ENCODE peak calls at places on chromosomes 12 and 14, in four cellular contexts. One of them, this sample, is unnamed.

GRCh38 chr14:59268011-59268410 is 79.5 kb downstream of the DAAM1 start:
- DNase-seq in nephron progenitor cell: no peak
- DNase-seq in NCI-H1694: no peak
- DNase-seq in nucleus accumbens: no peak
- DNase-seq in this sample: no peak

GRCh38 chr12:98908866-98909265 is 263.8 kb downstream of the APAF1 start:
- DNase-seq in nephron progenitor cell: no peak
- DNase-seq in nucleus accumbens: no peak
- DNase-seq in NCI-H1694: no peak
- DNase-seq in this sample: no peak

GRCh38 chr14:98974113-98974512 is 297.9 kb downstream of the BCL11B start:
- DNase-seq in nucleus accumbens: no peak
- DNase-seq in NCI-H1694: no peak
- DNase-seq in nephron progenitor cell: no peak
- DNase-seq in this sample: no peak

GRCh38 chr12:91215940-91216454 is 33.4 kb upstream of the DCN start:
- DNase-seq in nucleus accumbens: no peak
- DNase-seq in nephron progenitor cell: no peak
- DNase-seq in NCI-H1694: no peak
- DNase-seq in this sample: no peak

GRCh38 chr12:81386101-81386500 is 308.2 kb downstream of the ACSS3 start:
- DNase-seq in nucleus accumbens: no peak
- DNase-seq in nephron progenitor cell: no peak
- DNase-seq in NCI-H1694: no peak
- DNase-seq in this sample: no peak

GRCh38 chr12:51028126-51028810 is 2.1 kb upstream of the SLC11A2 start:
- DNase-seq in nucleus accumbens: peak
- DNase-seq in NCI-H1694: peak
- DNase-seq in nephron progenitor cell: no peak
- DNase-seq in this sample: no peak

GRCh38 chr14:25049127-25049558 is 804 bp downstream of the STXBP6 start:
- DNase-seq in nephron progenitor cell: peak
- DNase-seq in NCI-H1694: no peak
- DNase-seq in nucleus accumbens: no peak
- DNase-seq in this sample: no peak

GRCh38 chr12:46549527-46550265 is 177.1 kb upstream of the SLC38A2 start:
- DNase-seq in nucleus accumbens: no peak
- DNase-seq in NCI-H1694: no peak
- DNase-seq in nephron progenitor cell: no peak
- DNase-seq in this sample: no peak

GRCh38 chr12:78863482-78864427 is 819 bp upstream of the SYT1 start:
- DNase-seq in nucleus accumbens: peak
- DNase-seq in NCI-H1694: peak
- DNase-seq in nephron progenitor cell: peak
- DNase-seq in this sample: peak

GRCh38 chr12:56990648-56991318 is 15.6 kb downstream of the ZBTB39 start:
- DNase-seq in nucleus accumbens: no peak
- DNase-seq in NCI-H1694: no peak
- DNase-seq in nephron progenitor cell: no peak
- DNase-seq in this sample: no peak

GRCh38 chr14:99609245-99610117 is 5.5 kb upstream of the CCDC85C start:
- DNase-seq in nucleus accumbens: no peak
- DNase-seq in nephron progenitor cell: no peak
- DNase-seq in NCI-H1694: no peak
- DNase-seq in this sample: no peak

GRCh38 chr14:101980700-101981099 is 16.3 kb downstream of the DYNC1H1 start:
- DNase-seq in nucleus accumbens: peak
- DNase-seq in nephron progenitor cell: no peak
- DNase-seq in NCI-H1694: no peak
- DNase-seq in this sample: peak

GRCh38 chr14:59360923-59361794 is 104.0 kb downstream of the GPR135 start:
- DNase-seq in NCI-H1694: peak
- DNase-seq in nucleus accumbens: no peak
- DNase-seq in nephron progenitor cell: no peak
- DNase-seq in this sample: no peak

GRCh38 chr14:88565427-88565826 is 2.6 kb downstream of the ZC3H14 start:
- DNase-seq in nephron progenitor cell: no peak
- DNase-seq in NCI-H1694: no peak
- DNase-seq in nucleus accumbens: no peak
- DNase-seq in this sample: no peak

GRCh38 chr14:87813211-87813610 is 179.8 kb downstream of the GALC start:
- DNase-seq in nephron progenitor cell: no peak
- DNase-seq in NCI-H1694: no peak
- DNase-seq in nucleus accumbens: no peak
- DNase-seq in this sample: no peak

GRCh38 chr14:93249128-93249831 is 42.2 kb downstream of the UBR7 start:
- DNase-seq in nephron progenitor cell: no peak
- DNase-seq in NCI-H1694: no peak
- DNase-seq in nucleus accumbens: no peak
- DNase-seq in this sample: no peak

GRCh38 chr12:64814432-64814831 is 10.0 kb upstream of the TBC1D30 start:
- DNase-seq in nucleus accumbens: no peak
- DNase-seq in NCI-H1694: peak
- DNase-seq in nephron progenitor cell: no peak
- DNase-seq in this sample: no peak

GRCh38 chr14:99509871-99510555 is 28.8 kb downstream of the CCNK start:
- DNase-seq in nucleus accumbens: no peak
- DNase-seq in nephron progenitor cell: no peak
- DNase-seq in NCI-H1694: no peak
- DNase-seq in this sample: no peak

GRCh38 chr14:82394916-82395315 is 861.3 kb upstream of the SEL1L start:
- DNase-seq in NCI-H1694: no peak
- DNase-seq in nephron progenitor cell: no peak
- DNase-seq in nucleus accumbens: no peak
- DNase-seq in this sample: no peak

GRCh38 chr14:35229495-35230089 is 62.6 kb upstream of the PSMA6 start:
- DNase-seq in NCI-H1694: peak
- DNase-seq in nephron progenitor cell: no peak
- DNase-seq in nucleus accumbens: no peak
- DNase-seq in this sample: no peak

GRCh38 chr14:67853748-67854147 is 34.2 kb downstream of the RAD51B start:
- DNase-seq in nucleus accumbens: no peak
- DNase-seq in nephron progenitor cell: no peak
- DNase-seq in NCI-H1694: no peak
- DNase-seq in this sample: no peak

GRCh38 chr12:46209165-46209564 is 59.7 kb downstream of the SLC38A1 start:
- DNase-seq in nephron progenitor cell: no peak
- DNase-seq in nucleus accumbens: no peak
- DNase-seq in NCI-H1694: no peak
- DNase-seq in this sample: no peak

GRCh38 chr14:71659165-71659564 is 273.1 kb upstream of the RGS6 start:
- DNase-seq in nucleus accumbens: no peak
- DNase-seq in nephron progenitor cell: no peak
- DNase-seq in NCI-H1694: no peak
- DNase-seq in this sample: no peak

GRCh38 chr12:115960868-115961802 is 316.4 kb downstream of the MED13L start:
- DNase-seq in NCI-H1694: no peak
- DNase-seq in nephron progenitor cell: no peak
- DNase-seq in nucleus accumbens: no peak
- DNase-seq in this sample: no peak

GRCh38 chr14:96584199-96584906 is 82.2 kb downstream of the PAPOLA start:
- DNase-seq in nucleus accumbens: no peak
- DNase-seq in NCI-H1694: peak
- DNase-seq in nephron progenitor cell: peak
- DNase-seq in this sample: no peak

GRCh38 chr12:2776129-2776806 is 18.5 kb upstream of the FKBP4 start:
- DNase-seq in nephron progenitor cell: no peak
- DNase-seq in nucleus accumbens: no peak
- DNase-seq in NCI-H1694: no peak
- DNase-seq in this sample: no peak

GRCh38 chr14:94823556-94824341 is 53.8 kb upstream of the GSC start:
- DNase-seq in nucleus accumbens: peak
- DNase-seq in nephron progenitor cell: no peak
- DNase-seq in NCI-H1694: no peak
- DNase-seq in this sample: no peak

GRCh38 chr12:122788387-122788786 is 14.0 kb downstream of the CCDC62 start:
- DNase-seq in NCI-H1694: no peak
- DNase-seq in nucleus accumbens: no peak
- DNase-seq in nephron progenitor cell: no peak
- DNase-seq in this sample: no peak

GRCh38 chr12:54689984-54690383 is 41.8 kb upstream of the DCD start:
- DNase-seq in NCI-H1694: no peak
- DNase-seq in nephron progenitor cell: no peak
- DNase-seq in nucleus accumbens: no peak
- DNase-seq in this sample: no peak

GRCh38 chr14:93033983-93034670 is 81.6 kb downstream of the ITPK1 start:
- DNase-seq in nucleus accumbens: peak
- DNase-seq in NCI-H1694: no peak
- DNase-seq in nephron progenitor cell: peak
- DNase-seq in this sample: peak

GRCh38 chr12:119822046-119822445 is 55.1 kb downstream of the CIT start:
- DNase-seq in NCI-H1694: no peak
- DNase-seq in nucleus accumbens: no peak
- DNase-seq in nephron progenitor cell: no peak
- DNase-seq in this sample: no peak

GRCh38 chr12:70964867-70965469 is 44.4 kb upstream of the PTPRR start:
- DNase-seq in nephron progenitor cell: no peak
- DNase-seq in nucleus accumbens: no peak
- DNase-seq in NCI-H1694: no peak
- DNase-seq in this sample: no peak